ENCODE peak calls at places on chromosomes 6 and 20, in eight cellular contexts. S is body of pancreas; R is fibroblast of lung; I is neuronal stem cell; Q is CD8-positive, alpha-beta T cell; K is neural progenitor cell; O is lower lobe of right lung; D is adrenal gland. H is an unnamed sample. For H3K27me3, the result is how much of the 10 kb centered on the place peaks cover.

GRCh38 chr6:129555206-129555832 is 154.7 kb downstream of the ARHGAP18 start:
- DNase-seq in S (no peak), R (peak), I (no peak), Q (no peak), K (peak), O (no peak), D (no peak), H (peak)

GRCh38 chr20:8527998-8528397 is 395.9 kb downstream of the PLCB1 start:
- DNase-seq in S (no peak), R (peak), I (no peak), Q (no peak), K (no peak), O (no peak), D (no peak), H (peak)

GRCh38 chr6:167683028-167683862 is 143.5 kb upstream of the AFDN start:
- DNase-seq in S (peak), R (peak), I (no peak), Q (no peak), K (no peak), O (no peak), D (peak), H (no peak)

GRCh38 chr20:38290829-38291581 is 13.0 kb upstream of the BPI start:
- DNase-seq in S (no peak), R (peak), I (no peak), Q (no peak), K (peak), O (no peak), D (no peak), H (peak)

GRCh38 chr6:129890164-129890563 is 29.0 kb upstream of the TMEM244 start:
- DNase-seq in S (peak), R (peak), I (no peak), Q (no peak), K (no peak), O (no peak), D (no peak), H (no peak)

GRCh38 chr6:86723729-86724128 is 213.6 kb upstream of the HTR1E start:
- DNase-seq in S (peak), R (no peak), I (no peak), Q (no peak), K (no peak), O (no peak), D (no peak), H (no peak)

GRCh38 chr20:4737857-4738627 is 16.3 kb downstream of the PRND start:
- DNase-seq in S (no peak), R (no peak), I (no peak), Q (no peak), K (no peak), O (no peak), D (no peak), H (no peak)

GRCh38 chr6:145820000-145820399 is 5.4 kb upstream of the FBXO30 start:
- DNase-seq in S (no peak), R (no peak), I (no peak), Q (no peak), K (no peak), O (no peak), D (no peak), H (no peak)

GRCh38 chr6:109428889-109429477 is 11.4 kb downstream of the PPIL6 start:
- DNase-seq in S (no peak), R (peak), I (no peak), Q (no peak), K (no peak), O (no peak), D (no peak), H (peak)

GRCh38 chr6:168413856-168414255 is 27.1 kb upstream of the SMOC2 start:
- DNase-seq in S (no peak), R (no peak), I (no peak), Q (peak), K (no peak), O (no peak), D (peak), H (no peak)

GRCh38 chr6:127938701-127939100 is 37.8 kb upstream of the THEMIS start:
- DNase-seq in S (no peak), R (peak), I (no peak), Q (no peak), K (no peak), O (no peak), D (no peak), H (no peak)
- H3K27ac ChIP-seq in S (no peak), R (peak), I (no peak), Q (no peak), K (no peak), O (no peak), D (no peak), H (no peak)

DNA sequence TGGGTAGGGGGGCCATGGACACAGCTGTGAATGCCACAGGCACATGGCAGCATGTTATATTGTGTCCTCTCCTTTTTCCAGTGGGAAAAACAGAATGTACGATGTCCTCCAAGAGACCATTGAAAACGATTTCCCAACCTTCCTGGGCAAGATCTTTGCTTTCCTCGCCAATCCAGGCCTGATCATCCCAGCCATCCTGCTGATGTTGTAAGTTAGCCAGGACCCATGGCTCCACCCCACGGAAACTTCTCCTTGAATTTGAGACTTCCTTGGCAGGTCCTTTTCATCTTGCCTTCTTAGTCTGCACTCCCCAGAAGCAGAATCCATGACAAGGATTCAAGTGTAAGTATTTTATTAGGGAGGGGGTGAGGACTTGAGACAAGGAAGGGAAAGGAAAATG is 28.2 kb upstream of the NOP56 start:
- DNase-seq in S (peak), R (no peak), I (no peak), Q (no peak), K (no peak), O (no peak), D (no peak), H (no peak)
- H3K27me3 ChIP-seq in S (under half), R (under half), I (under half), Q (under half), K (under half), O (under half), D (under half), H (under half)

GRCh38 chr6:75353644-75354043 is 69.1 kb upstream of the TMEM30A start:
- DNase-seq in S (no peak), R (no peak), I (no peak), Q (no peak), K (no peak), O (no peak), D (no peak), H (no peak)
- H3K4me3 ChIP-seq in S (no peak), R (no peak), I (no peak), Q (no peak), K (no peak), O (no peak), D (no peak), H (no peak)

GRCh38 chr20:10572853-10573252 is 100.9 kb downstream of the JAG1 start:
- DNase-seq in S (no peak), R (no peak), I (no peak), Q (no peak), K (no peak), O (no peak), D (no peak), H (no peak)
- H3K27ac ChIP-seq in S (no peak), R (no peak), I (no peak), Q (no peak), K (no peak), O (no peak), D (no peak), H (no peak)

DNA sequence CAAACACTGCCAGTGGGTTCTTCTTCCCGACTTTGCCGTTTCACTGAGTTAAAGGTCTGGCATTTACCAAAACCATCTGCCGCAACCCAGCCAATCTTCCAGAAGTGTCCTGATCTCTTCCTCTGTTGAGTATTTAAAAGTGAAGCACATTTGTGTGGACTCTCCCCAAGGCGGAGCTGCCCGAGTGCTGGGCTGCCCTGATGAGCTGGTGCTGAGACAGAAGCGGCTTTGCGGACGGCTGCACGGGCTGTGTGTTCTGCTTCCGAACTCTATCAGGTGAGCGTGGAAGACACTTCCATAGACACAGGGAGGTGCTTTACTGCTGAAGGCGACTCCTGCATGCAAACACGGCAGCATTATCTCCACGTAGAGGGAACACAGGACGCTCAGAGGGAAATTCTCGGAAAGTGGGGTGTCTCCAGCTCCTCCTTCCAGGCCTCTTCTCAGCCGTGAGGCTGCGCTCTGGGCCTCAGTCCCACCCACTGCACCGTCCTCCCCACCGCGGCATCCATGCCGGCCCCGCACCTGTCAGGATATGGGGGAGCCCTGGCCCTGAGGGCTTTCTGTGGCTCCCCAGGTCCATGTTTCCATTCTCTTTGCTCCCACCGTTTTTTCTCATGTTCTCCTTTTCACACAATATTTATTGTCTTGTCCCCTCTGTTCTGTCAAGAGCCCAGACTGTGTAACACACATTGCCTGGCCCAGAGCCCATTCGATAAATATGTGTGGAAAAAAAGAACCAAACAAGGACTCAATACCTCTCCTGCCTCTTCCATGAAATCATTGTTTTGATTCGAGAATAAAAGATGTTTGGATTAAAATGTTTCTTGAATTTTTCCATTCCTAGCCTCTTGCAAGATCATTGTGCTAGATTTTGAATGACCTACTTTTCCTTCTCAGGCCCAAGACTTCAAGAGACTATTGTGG is 205.1 kb downstream of the DLL1 start:
- DNase-seq in S (peak), R (no peak), I (no peak), Q (peak), K (no peak), O (peak), D (peak), H (no peak)
- H3K27me3 ChIP-seq in S (under half), R (under half), I (under half), Q (under half), K (under half), O (under half), D (under half), H (under half)

GRCh38 chr6:170294813-170295518 is 4.1 kb upstream of the DLL1 start:
- DNase-seq in S (no peak), R (no peak), I (no peak), Q (no peak), K (no peak), O (no peak), D (no peak), H (no peak)

GRCh38 chr6:170293411-170293844 is 2.5 kb upstream of the DLL1 start:
- DNase-seq in S (no peak), R (no peak), I (no peak), Q (no peak), K (peak), O (no peak), D (no peak), H (no peak)

GRCh38 chr6:170292778-170293164 is 1.9 kb upstream of the DLL1 start:
- DNase-seq in S (no peak), R (peak), I (no peak), Q (no peak), K (peak), O (no peak), D (no peak), H (no peak)

GRCh38 chr6:170295519-170296422 is 4.9 kb upstream of the DLL1 start:
- DNase-seq in S (peak), R (no peak), I (peak), Q (no peak), K (peak), O (peak), D (no peak), H (no peak)

GRCh38 chr6:170293881-170294755 is 3.2 kb upstream of the DLL1 start:
- DNase-seq in S (no peak), R (no peak), I (peak), Q (no peak), K (peak), O (no peak), D (no peak), H (no peak)
- H3K4me3 ChIP-seq in S (no peak), R (no peak), I (peak), Q (no peak), K (peak), O (no peak), D (no peak), H (no peak)

H was measured in AG04450.